ENCODE peak calls at places on chromosomes 6 and 20, in four cellular contexts. N is endothelial cell of umbilical vein, X is A673, R is neural progenitor cell. Z is an unnamed sample.

GRCh38 chr6:113184736-113185135 is 672.4 kb upstream of the MARCKS start:
- DNase-seq in X (no peak), N (no peak), R (no peak), Z (no peak)

GRCh38 chr6:166460473-166461437 is 78.0 kb upstream of the MPC1 start:
- DNase-seq in X (peak), R (no peak), N (peak), Z (peak)

GRCh38 chr6:83429857-83430605 is 820 bp downstream of the ME1 start:
- DNase-seq in N (peak), X (peak), R (peak), Z (peak)

GRCh38 chr6:82248233-82248735 is 740 bp upstream of the IBTK start:
- DNase-seq in R (peak), X (no peak), N (no peak), Z (peak)

GRCh38 chr6:61606500-61606899 is 679.5 kb downstream of the KHDRBS2 start:
- DNase-seq in R (no peak), X (no peak), N (no peak), Z (no peak)

GRCh38 chr6:10582774-10583508 is 61.8 kb downstream of the GCNT2 start:
- DNase-seq in X (no peak), N (no peak), R (peak), Z (peak)

GRCh38 chr20:52572687-52573086 is 381.1 kb upstream of the ZFP64 start:
- DNase-seq in X (peak), N (no peak), R (no peak), Z (no peak)

GRCh38 chr6:137043710-137044365 is 927 bp downstream of the IL20RA start:
- DNase-seq in X (peak), N (peak), R (peak), Z (peak)

GRCh38 chr20:25476106-25477105 is 68.9 kb downstream of the GINS1 start:
- DNase-seq in X (no peak), R (no peak), N (no peak), Z (no peak)

GRCh38 chr6:41150671-41151070 is 3.5 kb downstream of the TREML1 start:
- DNase-seq in N (no peak), X (no peak), R (no peak), Z (peak)

GRCh38 chr6:43267619-43268347 is 24.5 kb downstream of the TTBK1 start:
- DNase-seq in R (no peak), X (no peak), N (no peak), Z (no peak)

GRCh38 chr6:47135772-47136171 is 93.6 kb upstream of the ADGRF1 start:
- DNase-seq in N (peak), R (no peak), X (peak), Z (peak)

GRCh38 chr6:166501246-166501645 is 85.2 kb downstream of the RAMACL start:
- DNase-seq in N (no peak), X (no peak), R (no peak), Z (no peak)

GRCh38 chr6:72040106-72040505 is 153.8 kb downstream of the RIMS1 start:
- DNase-seq in X (peak), N (no peak), R (no peak), Z (no peak)

GRCh38 chr20:50520222-50520877 is 10.2 kb downstream of the PTPN1 start:
- DNase-seq in N (no peak), R (no peak), X (no peak), Z (no peak)

GRCh38 chr6:18076231-18076630 is 46.2 kb downstream of the NHLRC1 start:
- DNase-seq in X (no peak), R (no peak), N (no peak), Z (no peak)

GRCh38 chr6:166488081-166488685 is 98.3 kb downstream of the RAMACL start:
- DNase-seq in X (peak), N (peak), R (peak), Z (no peak)

GRCh38 chr20:34968020-34968775 is 12.5 kb downstream of the MYH7B start:
- DNase-seq in R (no peak), X (no peak), N (no peak), Z (peak)

GRCh38 chr6:163955752-163956151 is 541.2 kb downstream of the QKI start:
- DNase-seq in R (no peak), X (no peak), N (no peak), Z (no peak)

GRCh38 chr20:15339264-15339663 is 1001.9 kb upstream of the FLRT3 start:
- DNase-seq in X (no peak), N (no peak), R (no peak), Z (peak)

GRCh38 chr6:166567107-166567506 is 19.4 kb downstream of the RAMACL start:
- DNase-seq in N (peak), R (no peak), X (peak), Z (peak)

GRCh38 chr6:14965340-14966102 is 280.3 kb upstream of the JARID2 start:
- DNase-seq in X (no peak), N (no peak), R (no peak), Z (no peak)

GRCh38 chr20:36482044-36482473 is 59.3 kb upstream of the MYL9 start:
- DNase-seq in N (no peak), X (no peak), R (no peak), Z (no peak)

GRCh38 chr6:70844301-70844700 is 112.6 kb downstream of the B3GAT2 start:
- DNase-seq in X (no peak), N (no peak), R (no peak), Z (no peak)

GRCh38 chr6:42279144-42279781 is 61.6 kb upstream of the MRPS10 start:
- DNase-seq in R (no peak), X (no peak), N (no peak), Z (peak)

GRCh38 chr20:57251344-57251743 is 15.1 kb downstream of the BMP7 start:
- DNase-seq in X (peak), R (peak), N (no peak), Z (no peak)

GRCh38 chr20:43220612-43221011 is 30.9 kb upstream of the PTPRT start:
- DNase-seq in X (no peak), N (no peak), R (no peak), Z (no peak)

GRCh38 chr6:44335631-44336030 is 6.8 kb upstream of the SPATS1 start:
- DNase-seq in R (no peak), N (no peak), X (no peak), Z (no peak)
- TF ChIP-seq EZH2 in R (no peak), N (no peak), X (no peak), Z (no peak)

DNA sequence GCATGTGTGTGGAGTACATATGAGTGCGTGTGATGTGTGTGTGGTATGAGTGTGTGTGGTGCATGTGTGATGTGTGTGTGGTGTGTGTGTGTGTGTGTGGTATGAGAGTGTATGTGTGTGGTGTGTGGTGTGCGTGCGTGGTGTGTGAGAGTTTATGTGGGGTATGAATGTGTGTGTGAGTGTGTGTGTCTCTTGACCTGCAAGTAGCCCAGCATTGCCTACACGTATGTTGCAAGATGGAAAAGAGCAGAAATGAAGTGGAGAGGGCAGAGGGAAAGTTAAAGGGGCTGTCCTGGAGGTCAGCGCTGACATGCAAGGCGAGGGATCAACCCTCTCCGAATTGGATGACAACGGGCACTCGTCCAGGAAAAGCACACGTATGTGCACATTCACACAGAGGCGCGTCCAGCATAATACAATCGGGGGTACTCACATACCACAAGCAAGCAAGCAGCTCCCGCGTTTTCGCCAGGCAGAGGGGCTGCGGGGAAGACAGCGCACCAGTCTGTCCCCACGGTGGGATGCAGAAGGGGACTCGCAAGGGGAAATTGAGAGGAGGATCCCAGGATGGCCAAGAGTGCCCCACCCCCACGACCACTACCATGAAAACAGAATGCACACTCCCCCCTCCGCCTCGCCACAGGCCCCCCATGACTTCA is 174.5 kb upstream of the AFDN start:
- DNase-seq in N (no peak), R (no peak), X (no peak), Z (no peak)
- TF ChIP-seq EZH2 in N (no peak), R (no peak), X (no peak), Z (no peak)

GRCh38 chr20:21710341-21710740 is 4.9 kb downstream of the PAX1 start:
- DNase-seq in X (no peak), N (no peak), R (no peak), Z (no peak)

GRCh38 chr20:21707267-21707666 is 1.8 kb downstream of the PAX1 start:
- DNase-seq in X (no peak), R (no peak), N (no peak), Z (no peak)

GRCh38 chr20:21707999-21708737 is 2.7 kb downstream of the PAX1 start:
- DNase-seq in R (peak), X (no peak), N (no peak), Z (no peak)

GRCh38 chr20:21709535-21709904 is 4.1 kb downstream of the PAX1 start:
- DNase-seq in N (no peak), R (no peak), X (no peak), Z (no peak)

DNA sequence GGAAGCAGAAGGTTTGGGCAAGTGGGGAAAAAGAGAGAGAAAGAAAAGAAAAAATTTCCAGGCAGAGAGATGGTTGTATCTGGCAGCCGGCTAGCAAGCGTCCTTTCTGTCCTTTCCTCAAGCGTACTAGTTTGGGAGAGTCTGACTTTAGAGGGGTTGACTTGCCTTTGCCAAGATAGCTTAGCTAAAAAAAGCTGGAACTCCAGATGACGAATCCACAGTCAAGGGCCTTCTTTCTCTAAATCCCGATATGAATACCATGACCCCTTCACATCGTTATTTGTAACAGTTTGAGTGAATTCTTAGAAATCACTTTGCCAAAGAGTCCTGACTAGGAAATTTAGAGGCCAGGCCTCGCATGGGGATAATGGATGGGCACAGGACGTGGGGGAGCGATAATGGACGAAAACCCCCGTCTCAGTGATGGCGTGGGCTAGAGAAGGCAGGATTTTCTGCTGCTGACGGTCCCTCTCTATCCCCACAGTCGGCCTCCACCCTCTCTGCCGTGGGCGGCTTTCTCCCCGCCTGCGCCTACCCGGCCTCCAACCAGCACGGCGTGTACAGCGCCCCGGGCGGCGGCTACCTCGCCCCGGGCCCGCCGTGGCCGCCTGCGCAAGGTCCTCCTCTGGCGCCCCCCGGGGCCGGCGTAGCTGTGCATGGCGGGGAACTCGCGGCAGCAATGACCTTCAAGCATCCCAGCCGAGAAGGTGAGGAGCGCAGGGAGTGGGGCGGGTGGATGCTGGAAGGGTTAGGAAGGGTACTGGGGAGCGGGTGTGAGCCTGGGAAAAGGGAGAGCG is 3.5 kb downstream of the PAX1 start:
- DNase-seq in N (no peak), X (no peak), R (no peak), Z (no peak)
- TF ChIP-seq EZH2 in N (peak), X (no peak), R (peak), Z (peak)

GRCh38 chr6:12635813-12636212 is 80.8 kb upstream of the PHACTR1 start:
- DNase-seq in X (peak), R (no peak), N (no peak), Z (no peak)

GRCh38 chr6:12635375-12635774 is 81.2 kb upstream of the PHACTR1 start:
- DNase-seq in N (no peak), X (no peak), R (no peak), Z (no peak)

GRCh38 chr6:12637960-12638641 is 78.5 kb upstream of the PHACTR1 start:
- DNase-seq in R (peak), N (peak), X (peak), Z (peak)

GRCh38 chr6:12636336-12636735 is 80.2 kb upstream of the PHACTR1 start:
- DNase-seq in R (no peak), X (peak), N (no peak), Z (no peak)

GRCh38 chr6:12640438-12640837 is 76.1 kb upstream of the PHACTR1 start:
- DNase-seq in X (no peak), R (no peak), N (no peak), Z (no peak)
- TF ChIP-seq EZH2 in X (no peak), R (no peak), N (no peak), Z (no peak)

GRCh38 chr6:34143884-34144580 is 1.9 kb downstream of the GRM4 start:
- DNase-seq in R (peak), N (peak), X (peak), Z (no peak)
- TF ChIP-seq EZH2 in R (peak), N (peak), X (peak), Z (peak)

DNA sequence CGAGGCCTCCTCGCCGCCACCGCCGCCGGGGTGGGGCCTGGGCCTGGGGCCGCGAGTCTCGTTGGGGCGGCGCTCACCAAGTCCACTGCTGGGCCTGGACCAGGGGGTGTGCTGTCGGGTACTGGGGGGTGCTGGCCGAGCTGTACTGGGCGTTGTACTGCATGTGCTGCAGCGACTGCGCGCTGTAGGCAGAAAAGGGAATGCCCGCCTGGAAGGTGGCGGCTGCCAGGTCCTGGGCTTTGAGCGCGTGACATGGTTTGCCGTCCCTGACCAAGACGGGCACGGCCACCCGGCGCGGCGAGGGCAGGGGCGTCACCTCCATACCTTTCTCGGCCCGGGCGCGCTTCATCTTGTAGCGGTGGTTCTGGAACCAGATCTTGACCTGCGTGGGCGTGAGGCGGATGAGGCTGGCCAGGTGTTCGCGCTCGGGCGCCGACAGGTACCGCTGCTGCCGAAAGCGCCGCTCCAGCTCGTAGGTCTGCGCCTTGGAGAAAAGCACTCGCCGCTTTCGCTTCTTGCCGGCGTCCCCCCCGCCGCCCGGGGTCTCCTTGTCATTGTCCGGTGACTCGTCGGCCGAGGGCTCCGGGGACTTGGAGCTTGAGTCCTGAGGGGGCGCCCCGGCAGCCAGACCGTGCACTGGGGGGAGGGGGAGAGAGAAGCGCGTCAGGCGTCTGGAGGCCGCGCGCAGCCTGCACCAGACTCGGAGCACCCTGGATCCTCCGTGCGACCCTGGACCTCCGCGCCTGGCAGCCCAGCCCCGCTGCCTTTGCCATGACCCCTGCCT is 1.8 kb downstream of the NKX2-2 start:
- DNase-seq in R (peak), X (peak), N (no peak), Z (no peak)
- TF ChIP-seq EZH2 in R (peak), X (no peak), N (peak), Z (no peak)

DNA sequence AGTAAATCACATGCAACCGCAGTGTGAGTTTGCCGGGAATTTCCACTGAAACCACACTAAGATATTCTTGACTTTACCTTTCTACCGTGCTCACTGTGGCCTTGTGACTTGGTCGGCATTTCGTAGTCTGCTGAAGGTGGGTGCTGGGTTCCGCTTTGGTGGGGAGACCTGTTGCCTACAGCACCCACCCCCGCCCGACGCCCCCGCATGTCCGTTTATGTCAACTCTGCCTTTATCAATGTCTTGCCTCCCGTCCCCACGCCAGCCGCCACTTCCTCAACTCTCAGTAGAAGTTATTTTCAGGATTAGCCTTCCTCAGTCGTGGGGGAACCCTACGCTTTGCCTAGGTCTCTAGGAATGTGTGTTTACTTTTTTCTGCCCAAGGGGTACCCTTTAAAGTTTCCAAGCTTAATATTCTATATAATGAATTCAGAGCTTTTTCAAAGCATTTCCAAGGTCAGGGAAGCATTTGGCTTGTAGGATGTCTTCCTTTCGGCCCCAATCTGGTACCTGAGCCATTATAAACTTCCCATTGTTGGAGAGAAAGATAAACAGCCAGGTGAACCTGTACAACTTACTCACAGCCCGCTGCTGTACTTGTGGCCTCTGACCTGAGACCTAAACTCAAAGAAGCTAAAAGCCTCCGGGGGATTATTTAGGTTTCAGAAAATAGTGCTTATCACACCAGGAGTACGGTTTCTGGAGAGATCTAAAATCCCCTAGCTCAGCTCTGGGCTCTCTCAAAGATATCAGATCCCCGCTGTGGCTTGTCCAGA is 54.2 kb downstream of the TBC1D7 start:
- DNase-seq in R (no peak), N (no peak), X (no peak), Z (no peak)
- TF ChIP-seq EZH2 in R (no peak), N (no peak), X (no peak), Z (no peak)

DNA sequence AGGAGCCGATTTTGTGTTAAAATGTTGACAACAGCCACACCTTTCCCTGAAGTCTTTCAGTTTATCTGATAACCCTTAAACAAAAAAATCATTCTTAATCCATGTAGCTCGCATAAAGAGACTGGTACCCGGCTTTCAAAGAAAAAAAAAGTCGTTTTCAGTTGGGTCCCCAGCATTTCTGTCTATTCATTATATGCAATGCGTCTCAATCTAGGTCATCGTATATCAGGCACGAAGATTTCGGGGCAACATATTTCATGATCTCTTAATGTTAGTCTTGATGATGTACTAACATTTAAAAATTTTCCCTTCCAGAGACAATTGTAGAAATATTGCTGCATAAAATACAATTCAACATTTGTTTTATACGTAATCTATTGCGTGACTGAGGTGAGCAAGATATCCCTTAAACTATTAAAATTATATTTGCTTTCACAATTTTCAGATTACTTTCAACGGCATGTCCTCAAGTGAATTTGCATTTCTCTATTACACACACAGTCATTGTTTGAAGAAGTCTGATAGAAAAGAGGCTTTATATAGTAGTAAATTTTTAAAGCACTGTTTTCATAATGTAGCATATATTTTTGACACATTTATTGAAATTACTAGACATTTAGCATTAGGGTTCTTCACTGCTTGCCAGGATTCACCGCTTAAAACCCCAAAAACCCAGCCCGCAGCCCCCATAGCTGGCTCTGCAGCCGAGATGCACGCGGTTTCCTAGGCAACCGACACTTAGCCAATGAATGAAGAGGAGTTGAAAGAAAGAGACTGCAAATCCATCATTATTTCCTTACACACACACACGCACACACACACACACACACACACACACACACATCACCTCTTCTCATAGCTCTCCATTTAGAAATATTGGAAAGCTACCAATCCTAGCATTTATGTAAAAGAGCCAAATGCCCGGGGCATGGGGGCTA is 3.1 kb upstream of the TUBB2B start:
- DNase-seq in N (peak), R (peak), X (peak), Z (no peak)
- TF ChIP-seq EZH2 in N (no peak), R (no peak), X (no peak), Z (no peak)

GRCh38 chr20:2742934-2743559 is 50.5 kb downstream of the EBF4 start:
- DNase-seq in R (peak), N (peak), X (peak), Z (peak)
- TF ChIP-seq EZH2 in R (peak), N (no peak), X (no peak), Z (no peak)

GRCh38 chr6:3751019-3751729 is at the start of gene PXDC1:
- DNase-seq in N (peak), R (peak), X (no peak), Z (peak)
- TF ChIP-seq EZH2 in N (no peak), R (peak), X (no peak), Z (no peak)

Z was measured in mammary epithelial cell.